ENCODE peak calls at places on chromosomes 7 and 10, in five cellular contexts. W, D, T, H and Q are unnamed samples.

GRCh38 chr7:89042963-89043362 is 247.4 kb upstream of the TEX47 start:
- DNase-seq in W (no peak), D (no peak), T (no peak), H (no peak), Q (no peak)

GRCh38 chr10:118501171-118501570 is 94.3 kb downstream of the PRLHR start:
- DNase-seq in W (no peak), D (no peak), T (no peak), H (no peak), Q (no peak)

GRCh38 chr7:41003031-41003925 is 699.6 kb downstream of the INHBA start:
- DNase-seq in W (peak; percentile 37), D (peak; percentile 44), T (no peak), H (peak; percentile 44), Q (no peak)

GRCh38 chr7:96962221-96962620 is 43.1 kb upstream of the DLX6 start:
- DNase-seq in W (no peak), D (no peak), T (no peak), H (no peak), Q (no peak)

GRCh38 chr10:12130237-12130872 is 878 bp downstream of the SEC61A2 start:
- DNase-seq in W (no peak), D (peak; percentile 45), T (peak; percentile 47), H (peak; percentile 61), Q (peak; percentile 20)

GRCh38 chr10:43965033-43965917 is 316.6 kb upstream of the ZNF32 start:
- DNase-seq in W (peak; percentile 32), D (no peak), T (no peak), H (no peak), Q (no peak)

GRCh38 chr7:140639366-140640053 is 1.1 kb downstream of the DENND2A start:
- DNase-seq in W (peak; percentile 38), D (no peak), T (no peak), H (no peak), Q (no peak)

GRCh38 chr7:98294326-98294725 is 12.8 kb downstream of the BRI3 start:
- DNase-seq in W (no peak), D (no peak), T (no peak), H (no peak), Q (no peak)

GRCh38 chr10:114075093-114075492 is 31.4 kb downstream of the ADRB1 start:
- DNase-seq in W (no peak), D (no peak), T (no peak), H (no peak), Q (no peak)

GRCh38 chr7:157113607-157114006 is 25.1 kb upstream of the UBE3C start:
- DNase-seq in W (no peak), D (no peak), T (no peak), H (no peak), Q (no peak)

GRCh38 chr10:78980815-78981214 is 88.0 kb upstream of the ZMIZ1 start:
- DNase-seq in W (no peak), D (no peak), T (no peak), H (no peak), Q (no peak)

GRCh38 chr10:116974442-116975005 is 30.5 kb downstream of the SHTN1 start:
- DNase-seq in W (no peak), D (no peak), T (no peak), H (no peak), Q (no peak)

GRCh38 chr10:24239289-24239688 is 30.4 kb downstream of the KIAA1217 start:
- DNase-seq in W (no peak), D (no peak), T (no peak), H (no peak), Q (no peak)

GRCh38 chr10:24237801-24238390 is 29.0 kb downstream of the KIAA1217 start:
- DNase-seq in W (no peak), D (no peak), T (no peak), H (no peak), Q (no peak)

GRCh38 chr10:24241536-24241935 is 32.6 kb downstream of the KIAA1217 start:
- DNase-seq in W (no peak), D (no peak), T (no peak), H (no peak), Q (no peak)

GRCh38 chr10:24240001-24240751 is 31.2 kb downstream of the KIAA1217 start:
- DNase-seq in W (no peak), D (no peak), T (no peak), H (no peak), Q (no peak)

GRCh38 chr10:24238527-24239247 is 29.7 kb downstream of the KIAA1217 start:
- DNase-seq in W (no peak), D (no peak), T (no peak), H (no peak), Q (no peak)
- H3K27ac ChIP-seq in W (no peak overlapping the region), D (no peak overlapping the region), T (no peak overlapping the region), H (peak overlapping the region; percentile 48), Q (no peak overlapping the region)

GRCh38 chr10:119702482-119703041 is 23.3 kb upstream of the INPP5F start:
- DNase-seq in W (no peak), D (no peak), T (no peak), H (no peak), Q (no peak)

GRCh38 chr10:119706521-119707278 is 19.1 kb upstream of the INPP5F start:
- DNase-seq in W (no peak), D (no peak), T (no peak), H (no peak), Q (no peak)

GRCh38 chr10:119703903-119704508 is 21.8 kb upstream of the INPP5F start:
- DNase-seq in W (no peak), D (no peak), T (no peak), H (no peak), Q (no peak)

GRCh38 chr10:119701861-119702260 is 24.0 kb upstream of the INPP5F start:
- DNase-seq in W (no peak), D (no peak), T (no peak), H (no peak), Q (no peak)

DNA sequence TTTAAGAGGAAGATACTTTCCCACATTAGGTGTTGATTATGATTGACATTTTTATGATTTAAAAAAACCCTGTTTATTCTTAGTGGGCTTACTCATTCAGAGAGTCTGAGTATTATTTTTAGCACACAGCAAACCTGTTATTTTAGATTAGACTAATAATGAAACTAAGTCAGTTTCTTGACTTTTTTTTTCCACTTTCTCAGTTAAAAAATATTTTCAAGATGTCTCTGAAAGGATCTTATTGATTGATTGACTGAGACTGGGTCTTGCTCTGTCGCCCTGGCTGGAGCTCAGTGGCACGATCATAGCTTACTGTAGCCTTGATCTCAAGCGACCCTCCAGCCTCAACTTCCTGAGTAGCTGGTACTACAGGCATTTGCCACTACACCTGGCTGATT is 20.4 kb upstream of the INPP5F start:
- DNase-seq in W (no peak), D (no peak), T (peak; percentile 49), H (no peak), Q (no peak)
- H3K4me3 ChIP-seq in W (no peak overlapping the region), D (no peak overlapping the region), T (peak overlapping the region; percentile 66), H (no peak overlapping the region), Q (no peak overlapping the region)

GRCh38 chr10:95741807-95742528 is 14.0 kb upstream of the ENTPD1 start:
- DNase-seq in W (no peak), D (no peak), T (no peak), H (peak; percentile 29), Q (no peak)
- H3K27ac ChIP-seq in W (peak overlapping the region; percentile 62), D (no peak overlapping the region), T (no peak overlapping the region), H (peak overlapping the region; percentile 22), Q (no peak overlapping the region)

DNA sequence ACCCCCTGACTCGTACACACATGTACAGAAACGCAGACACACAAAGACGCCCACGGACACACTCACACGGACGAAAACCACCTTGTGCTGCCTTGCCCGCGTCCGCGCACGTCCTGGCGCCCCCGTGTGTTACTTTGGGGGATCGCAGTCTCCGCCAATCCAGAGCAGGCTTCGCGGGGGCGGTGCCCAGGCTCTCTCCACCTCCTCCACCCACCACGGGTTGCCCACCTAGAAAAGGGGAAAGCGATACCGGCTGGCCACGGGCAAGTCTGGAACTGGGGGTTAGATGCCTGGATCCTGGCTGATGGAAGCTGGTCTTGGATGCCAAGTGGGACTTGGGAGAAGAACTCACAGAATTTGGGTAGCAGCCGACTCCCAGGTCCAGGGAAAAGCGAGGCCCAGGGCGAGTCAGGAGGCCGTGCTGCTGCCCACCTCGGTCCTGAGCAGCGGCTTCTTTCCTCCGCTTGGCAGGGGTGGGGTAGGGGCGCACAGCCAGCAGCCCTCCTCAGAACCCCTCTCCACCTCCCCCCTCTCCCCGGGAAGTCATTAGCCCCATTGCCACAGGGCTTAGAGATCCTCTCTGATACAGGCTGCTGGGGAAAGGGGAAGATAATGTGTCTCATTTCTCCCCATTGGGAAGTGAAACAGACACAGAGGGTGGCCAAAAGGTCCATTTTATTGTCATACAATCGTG is 4.6 kb upstream of the VGF start:
- DNase-seq in W (peak; percentile 75), D (no peak), T (peak; percentile 76), H (peak; percentile 65), Q (peak; percentile 76)
- H3K4me3 ChIP-seq in W (no peak overlapping the region), D (no peak overlapping the region), T (no peak overlapping the region), H (no peak overlapping the region), Q (no peak overlapping the region)

GRCh38 chr7:134780166-134780853 is 876 bp downstream of the CALD1 start:
- DNase-seq in W (no peak), D (no peak), T (no peak), H (peak; percentile 55), Q (no peak)
- H3K27ac ChIP-seq in W (peak overlapping the region; percentile 97), D (no peak overlapping the region), T (no peak overlapping the region), H (peak overlapping the region; percentile 97), Q (no peak overlapping the region)

DNA sequence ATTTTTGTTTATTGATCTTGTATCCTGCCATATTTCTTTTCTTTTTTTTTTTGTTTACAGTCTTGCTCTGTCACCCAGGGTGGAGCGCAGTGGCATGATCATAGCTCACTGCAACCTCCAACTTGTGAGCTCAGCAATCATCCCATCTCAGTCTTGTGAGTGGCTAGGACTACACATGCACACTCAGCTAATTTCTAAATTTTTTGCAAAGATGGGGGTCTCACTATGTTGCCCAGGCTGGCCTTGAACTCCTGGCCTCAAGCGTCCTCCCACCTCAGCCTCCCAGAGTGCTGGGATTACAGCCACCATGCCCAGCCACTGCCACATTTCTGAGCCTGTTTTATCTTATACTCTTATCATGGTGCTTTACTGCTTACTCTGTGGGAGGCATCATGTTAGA is 46.0 kb upstream of the MKLN1 start:
- DNase-seq in W (no peak), D (no peak), T (no peak), H (no peak), Q (no peak)
- H3K4me3 ChIP-seq in W (no peak overlapping the region), D (no peak overlapping the region), T (no peak overlapping the region), H (no peak overlapping the region), Q (no peak overlapping the region)

DNA sequence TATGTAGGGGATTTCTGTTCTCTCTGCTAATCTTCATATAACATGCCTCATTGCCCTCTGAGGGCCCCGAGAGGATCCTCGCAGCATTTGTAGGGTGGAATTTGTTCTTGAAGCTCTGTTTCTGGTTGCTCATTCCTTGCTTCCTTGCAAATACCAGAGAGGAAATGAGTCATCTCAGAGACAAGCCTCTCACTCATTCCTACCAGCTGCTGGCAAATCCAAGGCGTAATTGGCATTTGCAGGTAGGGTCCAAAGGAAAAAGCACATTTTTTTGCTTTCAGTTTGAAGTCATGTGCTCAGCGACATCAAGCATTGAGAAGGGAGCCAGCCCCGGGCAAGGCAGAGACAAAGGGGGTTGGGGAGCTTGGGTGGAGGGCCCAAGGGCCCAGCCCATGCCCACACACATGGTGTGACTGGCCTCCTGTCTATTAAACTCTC is 501.6 kb downstream of the GALNT17 start:
- DNase-seq in W (no peak), D (no peak), T (no peak), H (peak; percentile 11), Q (no peak)
- H3K27ac ChIP-seq in W (peak overlapping the region; percentile 71), D (peak overlapping the region; percentile 44), T (no peak overlapping the region), H (no peak overlapping the region), Q (no peak overlapping the region)